ENCODE peak calls at places on chromosomes 5 and 9, in seven cellular contexts. One of them, this sample, is unnamed.

GRCh38 chr9:106947501-106947900 is 84.5 kb downstream of the ZNF462 start:
- DNase-seq in GM12878: no peak
- DNase-seq in H1: no peak
- DNase-seq in SK-N-SH: no peak
- DNase-seq in HepG2: no peak
- DNase-seq in K562: no peak
- DNase-seq in GM12891: no peak
- DNase-seq in this sample: no peak

GRCh38 chr5:168302785-168303184 is 11.3 kb downstream of the WWC1 start:
- DNase-seq in H1: no peak
- DNase-seq in HepG2: no peak
- DNase-seq in GM12878: no peak
- DNase-seq in K562: no peak
- DNase-seq in SK-N-SH: no peak
- DNase-seq in GM12891: no peak
- DNase-seq in this sample: no peak

GRCh38 chr9:7185612-7186011 is 427.8 kb downstream of the KDM4C start:
- DNase-seq in GM12878: no peak
- DNase-seq in H1: no peak
- DNase-seq in K562: no peak
- DNase-seq in SK-N-SH: no peak
- DNase-seq in HepG2: peak; percentile 42
- DNase-seq in GM12891: no peak
- DNase-seq in this sample: no peak

GRCh38 chr5:14186132-14186830 is 43.1 kb downstream of the TRIO start:
- DNase-seq in SK-N-SH: no peak
- DNase-seq in HepG2: no peak
- DNase-seq in GM12891: no peak
- DNase-seq in GM12878: no peak
- DNase-seq in H1: no peak
- DNase-seq in K562: no peak
- DNase-seq in this sample: no peak

GRCh38 chr9:127905788-127906191 is 6.4 kb upstream of the ST6GALNAC6 start:
- DNase-seq in GM12878: no peak
- DNase-seq in H1: no peak
- DNase-seq in HepG2: no peak
- DNase-seq in K562: no peak
- DNase-seq in SK-N-SH: no peak
- DNase-seq in GM12891: no peak
- DNase-seq in this sample: no peak

GRCh38 chr5:139659673-139660072 is 11.5 kb downstream of the CXXC5 start:
- DNase-seq in K562: no peak
- DNase-seq in GM12878: no peak
- DNase-seq in HepG2: no peak
- DNase-seq in H1: no peak
- DNase-seq in SK-N-SH: no peak
- DNase-seq in GM12891: no peak
- DNase-seq in this sample: no peak

GRCh38 chr9:69527454-69527853 is 144.7 kb downstream of the APBA1 start:
- DNase-seq in HepG2: peak; percentile 22
- DNase-seq in GM12878: no peak
- DNase-seq in SK-N-SH: no peak
- DNase-seq in H1: no peak
- DNase-seq in GM12891: no peak
- DNase-seq in K562: no peak
- DNase-seq in this sample: no peak

GRCh38 chr9:21047315-21047714 is 15.9 kb upstream of the HACD4 start:
- DNase-seq in K562: no peak
- DNase-seq in HepG2: no peak
- DNase-seq in H1: no peak
- DNase-seq in GM12878: no peak
- DNase-seq in GM12891: no peak
- DNase-seq in SK-N-SH: peak; percentile 71
- DNase-seq in this sample: no peak

GRCh38 chr5:161295721-161296120 is 250.8 kb downstream of the GABRB2 start:
- DNase-seq in SK-N-SH: no peak
- DNase-seq in H1: no peak
- DNase-seq in K562: no peak
- DNase-seq in GM12878: no peak
- DNase-seq in HepG2: no peak
- DNase-seq in GM12891: no peak
- DNase-seq in this sample: no peak

GRCh38 chr9:92626484-92626883 is 43.4 kb downstream of the IPPK start:
- DNase-seq in HepG2: no peak
- DNase-seq in H1: no peak
- DNase-seq in GM12878: no peak
- DNase-seq in K562: no peak
- DNase-seq in GM12891: no peak
- DNase-seq in SK-N-SH: no peak
- DNase-seq in this sample: no peak

GRCh38 chr9:105046907-105047651 is 119.1 kb upstream of the ABCA1 start:
- DNase-seq in K562: no peak
- DNase-seq in SK-N-SH: peak; percentile 60
- DNase-seq in HepG2: no peak
- DNase-seq in GM12878: no peak
- DNase-seq in H1: no peak
- DNase-seq in GM12891: no peak
- DNase-seq in this sample: no peak

GRCh38 chr9:128203842-128204551 is 818 bp downstream of the DNM1 start:
- DNase-seq in HepG2: no peak
- DNase-seq in K562: peak; percentile 89
- DNase-seq in GM12891: no peak
- DNase-seq in GM12878: no peak
- DNase-seq in H1: peak; percentile 81
- DNase-seq in SK-N-SH: peak; percentile 86
- DNase-seq in this sample: no peak

GRCh38 chr5:1754531-1755220 is 45.0 kb downstream of the MRPL36 start:
- DNase-seq in HepG2: no peak
- DNase-seq in K562: no peak
- DNase-seq in GM12878: no peak
- DNase-seq in H1: peak; percentile 34
- DNase-seq in SK-N-SH: no peak
- DNase-seq in GM12891: no peak
- DNase-seq in this sample: no peak

GRCh38 chr9:30075451-30076199 is 2308.8 kb upstream of the ACO1 start:
- DNase-seq in GM12878: peak; percentile 89
- DNase-seq in K562: no peak
- DNase-seq in GM12891: no peak
- DNase-seq in H1: no peak
- DNase-seq in HepG2: peak; percentile 1
- DNase-seq in SK-N-SH: no peak
- DNase-seq in this sample: no peak

GRCh38 chr5:173648308-173648866 is 31.9 kb upstream of the BOD1 start:
- DNase-seq in K562: no peak
- DNase-seq in GM12891: no peak
- DNase-seq in HepG2: no peak
- DNase-seq in GM12878: no peak
- DNase-seq in H1: no peak
- DNase-seq in SK-N-SH: no peak
- DNase-seq in this sample: no peak

GRCh38 chr5:176824604-176825003 is 14.2 kb downstream of the UNC5A start:
- DNase-seq in HepG2: no peak
- DNase-seq in K562: no peak
- DNase-seq in SK-N-SH: no peak
- DNase-seq in GM12891: no peak
- DNase-seq in H1: no peak
- DNase-seq in GM12878: no peak
- DNase-seq in this sample: no peak

GRCh38 chr5:112848116-112848811 is 12.8 kb upstream of the SRP19 start:
- DNase-seq in SK-N-SH: peak; percentile 32
- DNase-seq in GM12891: peak; percentile 14
- DNase-seq in GM12878: peak; percentile 51
- DNase-seq in H1: no peak
- DNase-seq in HepG2: peak; percentile 76
- DNase-seq in K562: peak; percentile 59
- DNase-seq in this sample: no peak

GRCh38 chr9:113641100-113641885 is 177.8 kb downstream of the RGS3 start:
- DNase-seq in K562: no peak
- DNase-seq in GM12891: no peak
- DNase-seq in GM12878: no peak
- DNase-seq in HepG2: no peak
- DNase-seq in H1: no peak
- DNase-seq in SK-N-SH: no peak
- DNase-seq in this sample: no peak
- TF ChIP-seq TAF1 in K562: no peak
- TF ChIP-seq TAF1 in GM12891: no peak
- TF ChIP-seq TAF1 in GM12878: no peak
- TF ChIP-seq TAF1 in HepG2: no peak
- TF ChIP-seq TAF1 in H1: no peak
- TF ChIP-seq TAF1 in SK-N-SH: no peak
- TF ChIP-seq TAF1 in this sample: no peak

GRCh38 chr5:135027318-135027698 is 6.7 kb downstream of the PITX1 start:
- DNase-seq in GM12891: no peak
- DNase-seq in H1: peak; percentile 71
- DNase-seq in GM12878: no peak
- DNase-seq in SK-N-SH: no peak
- DNase-seq in K562: no peak
- DNase-seq in HepG2: no peak
- DNase-seq in this sample: no peak

GRCh38 chr5:135027699-135028615 is 6.1 kb downstream of the PITX1 start:
- DNase-seq in H1: peak; percentile 72
- DNase-seq in GM12878: no peak
- DNase-seq in SK-N-SH: peak; percentile 70
- DNase-seq in HepG2: no peak
- DNase-seq in K562: no peak
- DNase-seq in GM12891: no peak
- DNase-seq in this sample: no peak

GRCh38 chr5:135025730-135026644 is 8.0 kb downstream of the PITX1 start:
- DNase-seq in GM12891: no peak
- DNase-seq in HepG2: no peak
- DNase-seq in H1: no peak
- DNase-seq in SK-N-SH: no peak
- DNase-seq in K562: no peak
- DNase-seq in GM12878: no peak
- DNase-seq in this sample: no peak

GRCh38 chr5:135024956-135025729 is 8.9 kb downstream of the PITX1 start:
- DNase-seq in HepG2: no peak
- DNase-seq in H1: no peak
- DNase-seq in SK-N-SH: no peak
- DNase-seq in GM12891: no peak
- DNase-seq in GM12878: no peak
- DNase-seq in K562: peak; percentile 78
- DNase-seq in this sample: no peak

GRCh38 chr5:135026645-135027317 is 7.2 kb downstream of the PITX1 start:
- DNase-seq in GM12891: no peak
- DNase-seq in GM12878: no peak
- DNase-seq in K562: no peak
- DNase-seq in H1: no peak
- DNase-seq in SK-N-SH: peak; percentile 55
- DNase-seq in HepG2: no peak
- DNase-seq in this sample: no peak
- TF ChIP-seq POLR2AphosphoS5 in GM12891: no peak
- TF ChIP-seq POLR2AphosphoS5 in GM12878: no peak
- TF ChIP-seq POLR2AphosphoS5 in K562: no peak
- TF ChIP-seq POLR2AphosphoS5 in H1: no peak
- TF ChIP-seq POLR2AphosphoS5 in SK-N-SH: no peak
- TF ChIP-seq POLR2AphosphoS5 in HepG2: no peak
- TF ChIP-seq POLR2AphosphoS5 in this sample: no peak

GRCh38 chr5:36177154-36177553 is 25.2 kb downstream of the SKP2 start:
- DNase-seq in HepG2: no peak
- DNase-seq in H1: no peak
- DNase-seq in GM12878: peak; percentile 32
- DNase-seq in GM12891: peak; percentile 14
- DNase-seq in SK-N-SH: no peak
- DNase-seq in K562: no peak
- DNase-seq in this sample: no peak

GRCh38 chr5:36177715-36178556 is 26.0 kb downstream of the SKP2 start:
- DNase-seq in GM12891: no peak
- DNase-seq in K562: peak; percentile 17
- DNase-seq in H1: no peak
- DNase-seq in HepG2: peak; percentile 48
- DNase-seq in GM12878: no peak
- DNase-seq in SK-N-SH: peak; percentile 32
- DNase-seq in this sample: no peak

GRCh38 chr5:36181709-36182262 is 29.9 kb downstream of the SKP2 start:
- DNase-seq in H1: no peak
- DNase-seq in GM12891: no peak
- DNase-seq in K562: no peak
- DNase-seq in SK-N-SH: no peak
- DNase-seq in GM12878: no peak
- DNase-seq in HepG2: no peak
- DNase-seq in this sample: no peak

GRCh38 chr5:36180556-36181350 is 28.8 kb downstream of the SKP2 start:
- DNase-seq in GM12878: no peak
- DNase-seq in HepG2: peak; percentile 88
- DNase-seq in K562: no peak
- DNase-seq in H1: no peak
- DNase-seq in SK-N-SH: no peak
- DNase-seq in GM12891: no peak
- DNase-seq in this sample: no peak

DNA sequence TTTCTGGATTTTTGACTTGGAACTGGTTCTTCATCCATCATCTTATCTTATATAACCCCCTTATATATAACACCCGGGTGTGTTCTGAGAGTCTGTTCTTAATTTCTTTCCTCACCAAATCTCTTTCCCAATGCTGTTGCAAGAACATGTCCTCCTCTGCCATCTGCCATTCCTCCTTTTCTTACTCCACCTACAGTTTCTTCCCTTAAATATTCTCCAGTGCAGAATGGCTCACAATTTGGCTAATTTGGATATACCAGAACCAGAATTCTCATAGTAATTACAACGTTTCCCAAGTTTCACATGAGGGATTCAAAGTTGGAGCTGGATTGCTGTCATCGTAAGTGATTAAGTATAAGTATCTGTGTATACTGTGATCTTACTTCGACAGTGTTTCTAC is 28.0 kb downstream of the SKP2 start:
- DNase-seq in GM12891: no peak
- DNase-seq in HepG2: no peak
- DNase-seq in GM12878: no peak
- DNase-seq in K562: no peak
- DNase-seq in H1: no peak
- DNase-seq in SK-N-SH: no peak
- DNase-seq in this sample: no peak
- TF ChIP-seq TAF1 in GM12891: no peak
- TF ChIP-seq TAF1 in HepG2: no peak
- TF ChIP-seq TAF1 in GM12878: no peak
- TF ChIP-seq TAF1 in K562: no peak
- TF ChIP-seq TAF1 in H1: no peak
- TF ChIP-seq TAF1 in SK-N-SH: no peak
- TF ChIP-seq TAF1 in this sample: no peak

DNA sequence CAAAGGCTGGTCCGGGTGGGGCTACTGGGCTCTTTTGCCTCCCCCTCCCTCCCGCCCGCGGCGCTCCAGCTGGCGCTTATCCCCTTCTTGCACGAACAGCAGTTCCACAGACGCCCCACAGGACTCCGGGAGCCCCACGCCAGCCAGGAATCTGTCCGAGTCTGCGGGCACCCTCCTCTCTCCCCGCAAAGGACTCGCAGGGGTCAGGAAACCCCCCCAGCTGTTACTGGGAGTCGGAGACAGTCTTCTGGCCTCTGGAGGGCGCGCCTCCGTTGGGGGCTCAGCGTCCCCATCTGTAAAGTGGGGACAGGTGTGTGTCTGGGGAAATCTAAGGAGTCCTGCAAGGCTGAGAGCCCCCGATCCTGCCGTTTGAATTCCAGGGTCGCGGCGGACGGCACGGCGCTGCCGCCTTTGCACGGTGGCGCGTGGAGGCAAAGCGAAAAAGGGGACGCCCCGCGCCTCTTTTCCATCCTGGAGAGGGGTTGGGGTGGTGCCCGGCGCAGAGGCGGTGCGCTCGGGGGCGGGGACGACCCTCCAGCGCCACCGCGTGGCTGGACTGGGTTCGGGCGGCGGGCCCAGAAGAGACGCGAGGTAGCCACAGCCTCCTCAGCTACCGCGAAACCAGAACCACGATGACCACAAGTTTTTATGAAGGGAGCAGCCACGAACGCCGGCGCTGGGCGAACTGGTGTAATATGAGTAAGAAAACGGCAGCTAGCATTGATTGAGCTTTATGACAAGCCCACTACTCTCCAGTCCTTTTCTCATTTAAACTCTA is 2.8 kb upstream of the CCIN start:
- DNase-seq in K562: peak; percentile 87
- DNase-seq in GM12891: peak; percentile 95
- DNase-seq in HepG2: peak; percentile 57
- DNase-seq in SK-N-SH: peak; percentile 96
- DNase-seq in GM12878: no peak
- DNase-seq in H1: peak; percentile 96
- DNase-seq in this sample: peak; percentile 93
- TF ChIP-seq POLR2AphosphoS5 in K562: no peak
- TF ChIP-seq POLR2AphosphoS5 in GM12891: no peak
- TF ChIP-seq POLR2AphosphoS5 in HepG2: no peak
- TF ChIP-seq POLR2AphosphoS5 in SK-N-SH: no peak
- TF ChIP-seq POLR2AphosphoS5 in GM12878: no peak
- TF ChIP-seq POLR2AphosphoS5 in H1: no peak
- TF ChIP-seq POLR2AphosphoS5 in this sample: no peak

This sample was measured in GM12892.